ENCODE peak calls at places on chromosomes 2 and 18, in six cellular contexts. S is MV-4-11, T is HEK293T, G is thoracic aorta, N is substantia nigra, Z is HTR-8/SVneo. E is an unnamed sample.

GRCh38 chr2:182591774-182592173 is 124.3 kb upstream of the DNAJC10 start:
- DNase-seq in Z (no peak), G (no peak), T (no peak), N (no peak), S (no peak), E (no peak)

GRCh38 chr2:55874338-55874737 is 49.2 kb downstream of the EFEMP1 start:
- DNase-seq in T (no peak), N (no peak), Z (no peak), S (no peak), G (no peak), E (no peak)

GRCh38 chr18:49846263-49846662 is 32.9 kb upstream of the ACAA2 start:
- DNase-seq in T (no peak), G (no peak), N (no peak), S (no peak), Z (no peak), E (no peak)

GRCh38 chr2:160794926-160795325 is 301.3 kb upstream of the RBMS1 start:
- DNase-seq in N (no peak), T (no peak), Z (no peak), G (no peak), S (peak), E (no peak)

GRCh38 chr2:169659314-169659713 is 34.9 kb downstream of the CFAP210 start:
- DNase-seq in T (no peak), N (no peak), G (no peak), Z (no peak), S (peak), E (no peak)

GRCh38 chr2:149579972-149580882 is 7.3 kb downstream of the MMADHC start:
- DNase-seq in T (no peak), S (no peak), N (no peak), G (no peak), Z (no peak), E (no peak)

GRCh38 chr2:15126373-15126772 is 434.8 kb downstream of the NBAS start:
- DNase-seq in Z (no peak), T (no peak), N (no peak), S (no peak), G (no peak), E (no peak)

GRCh38 chr18:58117685-58118403 is 73.8 kb downstream of the NEDD4L start:
- DNase-seq in S (no peak), G (no peak), T (no peak), N (no peak), Z (peak), E (peak)

GRCh38 chr2:11203480-11203879 is 48.2 kb downstream of the SLC66A3 start:
- DNase-seq in S (peak), N (no peak), Z (peak), T (no peak), G (no peak), E (no peak)

GRCh38 chr18:6161549-6161948 is 253.2 kb downstream of the L3MBTL4 start:
- DNase-seq in T (no peak), S (no peak), N (no peak), Z (no peak), G (no peak), E (no peak)

GRCh38 chr2:207159002-207159401 is 6.7 kb downstream of the KLF7 start:
- DNase-seq in S (no peak), N (no peak), T (no peak), Z (no peak), G (no peak), E (no peak)

GRCh38 chr2:232260075-232260474 is 118.5 kb upstream of the ALPP start:
- DNase-seq in Z (peak), N (no peak), G (no peak), S (peak), T (no peak), E (no peak)

GRCh38 chr2:132267372-132267771 is 105.6 kb upstream of the ANKRD30BL start:
- DNase-seq in T (no peak), Z (no peak), G (no peak), S (no peak), N (no peak), E (peak)

GRCh38 chr18:2143666-2144065 is 427.6 kb downstream of the METTL4 start:
- DNase-seq in N (no peak), S (no peak), Z (no peak), T (no peak), G (no peak), E (no peak)

GRCh38 chr2:107094450-107094986 is 208.6 kb upstream of the ST6GAL2 start:
- DNase-seq in Z (no peak), G (no peak), S (no peak), N (no peak), T (no peak), E (no peak)

GRCh38 chr2:17149945-17150344 is 368.3 kb downstream of the RAD51AP2 start:
- DNase-seq in S (no peak), T (no peak), G (no peak), N (no peak), Z (no peak), E (no peak)

GRCh38 chr18:61697306-61697909 is 195.4 kb downstream of the RNF152 start:
- DNase-seq in T (no peak), N (no peak), S (no peak), G (no peak), Z (no peak), E (no peak)

GRCh38 chr2:136117391-136117841 is 533 bp downstream of the CXCR4 start:
- DNase-seq in Z (no peak), N (no peak), G (no peak), T (peak), S (peak), E (no peak)

GRCh38 chr2:148650881-148651280 is 6.3 kb downstream of the EPC2 start:
- DNase-seq in Z (no peak), S (no peak), T (no peak), N (no peak), G (no peak), E (no peak)

GRCh38 chr18:3388980-3389379 is 61.0 kb upstream of the TGIF1 start:
- DNase-seq in S (no peak), G (no peak), N (no peak), T (no peak), Z (no peak), E (no peak)

GRCh38 chr2:117855886-117856285 is 41.4 kb downstream of the DDX18 start:
- DNase-seq in G (no peak), S (no peak), Z (no peak), T (no peak), N (no peak), E (no peak)

GRCh38 chr2:19819097-19820065 is 82.4 kb downstream of the TTC32 start:
- DNase-seq in N (no peak), S (no peak), T (no peak), Z (peak), G (no peak), E (no peak)

GRCh38 chr18:6543330-6543908 is 128.7 kb upstream of the L3MBTL4 start:
- DNase-seq in S (no peak), T (no peak), G (no peak), Z (peak), N (no peak), E (peak)

E was measured in small intestine.